ENCODE peak calls at places on chromosomes 4 and X, in seven cellular contexts. One of them, this sample, is unnamed.
A peak's percentile ranks its signal among the peaks of the same experiment; 100 is the strongest.

GRCh38 chr4:37682701-37683401 is 3.3 kb downstream of the RELL1 start:
- DNase-seq in body of pancreas: no peak
- DNase-seq in suprapubic skin: no peak
- DNase-seq in heart left ventricle: no peak
- DNase-seq in gastrocnemius medialis: no peak
- DNase-seq in Peyer's patch: no peak
- DNase-seq in uterus: no peak
- DNase-seq in this sample: no peak

GRCh38 chr4:85657143-85657542 is 182.2 kb downstream of the ARHGAP24 start:
- DNase-seq in Peyer's patch: no peak
- DNase-seq in suprapubic skin: no peak
- DNase-seq in gastrocnemius medialis: no peak
- DNase-seq in uterus: no peak
- DNase-seq in body of pancreas: no peak
- DNase-seq in heart left ventricle: no peak
- DNase-seq in this sample: no peak

GRCh38 chrX:78199851-78200250 is 60.4 kb upstream of the TAF9B start:
- DNase-seq in suprapubic skin: no peak
- DNase-seq in body of pancreas: no peak
- DNase-seq in heart left ventricle: no peak
- DNase-seq in Peyer's patch: no peak
- DNase-seq in gastrocnemius medialis: no peak
- DNase-seq in uterus: no peak
- DNase-seq in this sample: no peak

GRCh38 chr4:110087116-110087708 is 111.2 kb downstream of the ELOVL6 start:
- DNase-seq in body of pancreas: no peak
- DNase-seq in heart left ventricle: no peak
- DNase-seq in gastrocnemius medialis: no peak
- DNase-seq in suprapubic skin: no peak
- DNase-seq in uterus: no peak
- DNase-seq in Peyer's patch: no peak
- DNase-seq in this sample: no peak

GRCh38 chr4:66899422-66900065 is 645.8 kb downstream of the CENPC start:
- DNase-seq in heart left ventricle: no peak
- DNase-seq in suprapubic skin: no peak
- DNase-seq in Peyer's patch: no peak
- DNase-seq in body of pancreas: no peak
- DNase-seq in uterus: no peak
- DNase-seq in gastrocnemius medialis: no peak
- DNase-seq in this sample: no peak

GRCh38 chr4:95516528-95517011 is 32.2 kb downstream of the UNC5C start:
- DNase-seq in uterus: peak; percentile 21
- DNase-seq in gastrocnemius medialis: no peak
- DNase-seq in Peyer's patch: no peak
- DNase-seq in heart left ventricle: no peak
- DNase-seq in suprapubic skin: no peak
- DNase-seq in body of pancreas: no peak
- DNase-seq in this sample: no peak

GRCh38 chr4:22427676-22428075 is 88.2 kb downstream of the ADGRA3 start:
- DNase-seq in uterus: no peak
- DNase-seq in suprapubic skin: no peak
- DNase-seq in body of pancreas: no peak
- DNase-seq in heart left ventricle: no peak
- DNase-seq in Peyer's patch: no peak
- DNase-seq in gastrocnemius medialis: peak; percentile 57
- DNase-seq in this sample: no peak

GRCh38 chrX:75295641-75296040 is 21.8 kb downstream of the UPRT start:
- DNase-seq in body of pancreas: no peak
- DNase-seq in gastrocnemius medialis: no peak
- DNase-seq in uterus: no peak
- DNase-seq in suprapubic skin: no peak
- DNase-seq in Peyer's patch: no peak
- DNase-seq in heart left ventricle: no peak
- DNase-seq in this sample: no peak

GRCh38 chr4:128606173-128606572 is 203.3 kb upstream of the JADE1 start:
- DNase-seq in body of pancreas: no peak
- DNase-seq in uterus: no peak
- DNase-seq in suprapubic skin: no peak
- DNase-seq in Peyer's patch: no peak
- DNase-seq in heart left ventricle: no peak
- DNase-seq in gastrocnemius medialis: peak; percentile 56
- DNase-seq in this sample: no peak

GRCh38 chr4:1793496-1793840 is 375 bp downstream of the FGFR3 start:
- DNase-seq in uterus: peak; percentile 23
- DNase-seq in suprapubic skin: no peak
- DNase-seq in Peyer's patch: no peak
- DNase-seq in heart left ventricle: peak; percentile 59
- DNase-seq in body of pancreas: peak; percentile 43
- DNase-seq in gastrocnemius medialis: no peak
- DNase-seq in this sample: peak; percentile 37

GRCh38 chrX:119729408-119730201 is 28.8 kb upstream of the SOWAHD start:
- DNase-seq in uterus: peak; percentile 63
- DNase-seq in body of pancreas: peak; percentile 61
- DNase-seq in suprapubic skin: peak; percentile 77
- DNase-seq in heart left ventricle: peak; percentile 59
- DNase-seq in gastrocnemius medialis: peak; percentile 31
- DNase-seq in Peyer's patch: peak; percentile 58
- DNase-seq in this sample: peak; percentile 24

GRCh38 chr4:48766393-48766792 is 13.7 kb downstream of the FRYL start:
- DNase-seq in body of pancreas: no peak
- DNase-seq in Peyer's patch: no peak
- DNase-seq in uterus: no peak
- DNase-seq in heart left ventricle: no peak
- DNase-seq in gastrocnemius medialis: no peak
- DNase-seq in suprapubic skin: no peak
- DNase-seq in this sample: no peak

GRCh38 chr4:149343614-149344013 is 472.0 kb downstream of the IQCM start:
- DNase-seq in suprapubic skin: no peak
- DNase-seq in heart left ventricle: no peak
- DNase-seq in uterus: no peak
- DNase-seq in body of pancreas: no peak
- DNase-seq in gastrocnemius medialis: no peak
- DNase-seq in Peyer's patch: no peak
- DNase-seq in this sample: no peak

GRCh38 chrX:19571708-19572107 is 56.4 kb upstream of the MAP3K15 start:
- DNase-seq in heart left ventricle: no peak
- DNase-seq in gastrocnemius medialis: no peak
- DNase-seq in suprapubic skin: no peak
- DNase-seq in body of pancreas: no peak
- DNase-seq in Peyer's patch: no peak
- DNase-seq in uterus: no peak
- DNase-seq in this sample: no peak

GRCh38 chrX:11887175-11887574 is 129.1 kb downstream of the MSL3 start:
- DNase-seq in gastrocnemius medialis: no peak
- DNase-seq in suprapubic skin: no peak
- DNase-seq in body of pancreas: no peak
- DNase-seq in heart left ventricle: no peak
- DNase-seq in Peyer's patch: no peak
- DNase-seq in uterus: no peak
- DNase-seq in this sample: no peak

GRCh38 chrX:143634701-143635442 is 1.0 kb downstream of the SLITRK4 start:
- DNase-seq in Peyer's patch: no peak
- DNase-seq in suprapubic skin: no peak
- DNase-seq in gastrocnemius medialis: peak; percentile 17
- DNase-seq in heart left ventricle: no peak
- DNase-seq in body of pancreas: peak; percentile 2
- DNase-seq in uterus: no peak
- DNase-seq in this sample: no peak

GRCh38 chr4:72319596-72319995 is 249.4 kb downstream of the ADAMTS3 start:
- DNase-seq in uterus: no peak
- DNase-seq in suprapubic skin: no peak
- DNase-seq in heart left ventricle: no peak
- DNase-seq in Peyer's patch: no peak
- DNase-seq in gastrocnemius medialis: no peak
- DNase-seq in body of pancreas: no peak
- DNase-seq in this sample: no peak

GRCh38 chr4:67333663-67334062 is 211.6 kb downstream of the CENPC start:
- DNase-seq in Peyer's patch: no peak
- DNase-seq in uterus: no peak
- DNase-seq in suprapubic skin: no peak
- DNase-seq in gastrocnemius medialis: no peak
- DNase-seq in heart left ventricle: no peak
- DNase-seq in body of pancreas: no peak
- DNase-seq in this sample: no peak

GRCh38 chr4:21467551-21467950 is 481.0 kb downstream of the KCNIP4 start:
- DNase-seq in body of pancreas: no peak
- DNase-seq in heart left ventricle: no peak
- DNase-seq in Peyer's patch: no peak
- DNase-seq in gastrocnemius medialis: no peak
- DNase-seq in uterus: no peak
- DNase-seq in suprapubic skin: no peak
- DNase-seq in this sample: no peak

GRCh38 chr4:46506876-46507275 is 116.9 kb upstream of the GABRA2 start:
- DNase-seq in suprapubic skin: no peak
- DNase-seq in Peyer's patch: no peak
- DNase-seq in heart left ventricle: no peak
- DNase-seq in uterus: no peak
- DNase-seq in gastrocnemius medialis: no peak
- DNase-seq in body of pancreas: no peak
- DNase-seq in this sample: no peak

GRCh38 chrX:1108451-1109445 is 103.7 kb downstream of the CRLF2 start:
- DNase-seq in uterus: no peak
- DNase-seq in suprapubic skin: peak; percentile 63
- DNase-seq in Peyer's patch: no peak
- DNase-seq in heart left ventricle: no peak
- DNase-seq in gastrocnemius medialis: no peak
- DNase-seq in body of pancreas: no peak
- DNase-seq in this sample: no peak

GRCh38 chrX:141879616-141880015 is 24.1 kb upstream of the MAGEC1 start:
- DNase-seq in uterus: no peak
- DNase-seq in suprapubic skin: no peak
- DNase-seq in gastrocnemius medialis: no peak
- DNase-seq in heart left ventricle: no peak
- DNase-seq in Peyer's patch: no peak
- DNase-seq in body of pancreas: peak; percentile 7
- DNase-seq in this sample: no peak

GRCh38 chrX:103399744-103400143 is 23.4 kb downstream of the BEX3 start:
- DNase-seq in gastrocnemius medialis: no peak
- DNase-seq in Peyer's patch: no peak
- DNase-seq in heart left ventricle: no peak
- DNase-seq in uterus: no peak
- DNase-seq in body of pancreas: no peak
- DNase-seq in suprapubic skin: no peak
- DNase-seq in this sample: no peak

GRCh38 chr4:10926025-10926424 is 241.5 kb upstream of the CLNK start:
- DNase-seq in body of pancreas: no peak
- DNase-seq in suprapubic skin: no peak
- DNase-seq in Peyer's patch: no peak
- DNase-seq in uterus: no peak
- DNase-seq in heart left ventricle: no peak
- DNase-seq in gastrocnemius medialis: no peak
- DNase-seq in this sample: no peak

GRCh38 chr4:96833831-96834230 is 993.9 kb downstream of the PDHA2 start:
- DNase-seq in gastrocnemius medialis: no peak
- DNase-seq in heart left ventricle: no peak
- DNase-seq in Peyer's patch: no peak
- DNase-seq in body of pancreas: no peak
- DNase-seq in suprapubic skin: no peak
- DNase-seq in uterus: no peak
- DNase-seq in this sample: no peak

GRCh38 chrX:111387470-111387869 is 24.5 kb downstream of the DCX start:
- DNase-seq in suprapubic skin: no peak
- DNase-seq in heart left ventricle: no peak
- DNase-seq in gastrocnemius medialis: no peak
- DNase-seq in Peyer's patch: no peak
- DNase-seq in body of pancreas: no peak
- DNase-seq in uterus: no peak
- DNase-seq in this sample: no peak

GRCh38 chrX:19059063-19059462 is 63.2 kb downstream of the ADGRG2 start:
- DNase-seq in body of pancreas: no peak
- DNase-seq in suprapubic skin: no peak
- DNase-seq in uterus: no peak
- DNase-seq in heart left ventricle: no peak
- DNase-seq in Peyer's patch: no peak
- DNase-seq in gastrocnemius medialis: no peak
- DNase-seq in this sample: no peak

GRCh38 chr4:82780398-82781231 is 18.0 kb downstream of the SCD5 start:
- DNase-seq in body of pancreas: peak; percentile 89
- DNase-seq in suprapubic skin: no peak
- DNase-seq in gastrocnemius medialis: no peak
- DNase-seq in uterus: peak; percentile 46
- DNase-seq in heart left ventricle: peak; percentile 73
- DNase-seq in Peyer's patch: peak; percentile 24
- DNase-seq in this sample: peak; percentile 49

GRCh38 chr4:139734201-139734874 is 68.7 kb downstream of the MGST2 start:
- DNase-seq in gastrocnemius medialis: peak; percentile 46
- DNase-seq in suprapubic skin: no peak
- DNase-seq in uterus: peak; percentile 43
- DNase-seq in heart left ventricle: no peak
- DNase-seq in body of pancreas: peak; percentile 62
- DNase-seq in Peyer's patch: no peak
- DNase-seq in this sample: no peak

GRCh38 chr4:88818650-88819470 is 121.2 kb upstream of the NAP1L5 start:
- DNase-seq in uterus: peak; percentile 41
- DNase-seq in gastrocnemius medialis: peak; percentile 38
- DNase-seq in heart left ventricle: peak; percentile 34
- DNase-seq in body of pancreas: peak; percentile 64
- DNase-seq in suprapubic skin: no peak
- DNase-seq in Peyer's patch: peak; percentile 31
- DNase-seq in this sample: peak; percentile 64

GRCh38 chr4:15681372-15682339 is at the start of gene FAM200B:
- DNase-seq in gastrocnemius medialis: peak; percentile 95
- DNase-seq in heart left ventricle: peak; percentile 98
- DNase-seq in body of pancreas: peak; percentile 99
- DNase-seq in suprapubic skin: peak; percentile 99
- DNase-seq in Peyer's patch: peak; percentile 95
- DNase-seq in uterus: peak; percentile 100
- DNase-seq in this sample: peak; percentile 98
- H3K27ac ChIP-seq in gastrocnemius medialis: peak within 1 kb of the TSS; percentile 89
- H3K27ac ChIP-seq in heart left ventricle: peak within 1 kb of the TSS; percentile 93
- H3K27ac ChIP-seq in body of pancreas: peak within 1 kb of the TSS; percentile 93
- H3K27ac ChIP-seq in suprapubic skin: peak within 1 kb of the TSS; percentile 88
- H3K27ac ChIP-seq in Peyer's patch: peak within 1 kb of the TSS; percentile 96
- H3K27ac ChIP-seq in uterus: peak within 1 kb of the TSS; percentile 87
- H3K27ac ChIP-seq in this sample: peak within 1 kb of the TSS; percentile 86

GRCh38 chr4:24583451-24584174 is 741 bp downstream of the DHX15 start:
- DNase-seq in Peyer's patch: peak; percentile 58
- DNase-seq in uterus: peak; percentile 54
- DNase-seq in heart left ventricle: peak; percentile 71
- DNase-seq in body of pancreas: peak; percentile 54
- DNase-seq in gastrocnemius medialis: peak; percentile 43
- DNase-seq in suprapubic skin: peak; percentile 81
- DNase-seq in this sample: peak; percentile 53
- H3K4me3 ChIP-seq in Peyer's patch: peak overlapping the region; percentile 83
- H3K4me3 ChIP-seq in uterus: peak overlapping the region; percentile 68
- H3K4me3 ChIP-seq in heart left ventricle: peak overlapping the region; percentile 97
- H3K4me3 ChIP-seq in body of pancreas: peak overlapping the region; percentile 84
- H3K4me3 ChIP-seq in gastrocnemius medialis: peak overlapping the region; percentile 81
- H3K4me3 ChIP-seq in suprapubic skin: peak overlapping the region; percentile 65
- H3K4me3 ChIP-seq in this sample: peak overlapping the region; percentile 98

GRCh38 chr4:77821775-77822174 is 2.6 kb upstream of the CNOT6L start:
- DNase-seq in Peyer's patch: peak; percentile 50
- DNase-seq in body of pancreas: peak; percentile 9
- DNase-seq in gastrocnemius medialis: no peak
- DNase-seq in suprapubic skin: no peak
- DNase-seq in uterus: no peak
- DNase-seq in heart left ventricle: no peak
- DNase-seq in this sample: no peak
- TF ChIP-seq POLR2A in Peyer's patch: no peak
- TF ChIP-seq POLR2A in body of pancreas: no peak
- TF ChIP-seq POLR2A in gastrocnemius medialis: no peak
- TF ChIP-seq POLR2A in suprapubic skin: no peak
- TF ChIP-seq POLR2A in uterus: no peak
- TF ChIP-seq POLR2A in heart left ventricle: no peak
- TF ChIP-seq POLR2A in this sample: no peak

GRCh38 chrX:107718156-107718621 is 57.4 kb downstream of the TSC22D3 start:
- DNase-seq in body of pancreas: peak; percentile 88
- DNase-seq in suprapubic skin: no peak
- DNase-seq in uterus: peak; percentile 82
- DNase-seq in Peyer's patch: peak; percentile 90
- DNase-seq in heart left ventricle: peak; percentile 60
- DNase-seq in gastrocnemius medialis: peak; percentile 90
- DNase-seq in this sample: peak; percentile 84
- H3K27ac ChIP-seq in body of pancreas: peak overlapping the region; percentile 87
- H3K27ac ChIP-seq in suprapubic skin: peak overlapping the region; percentile 24
- H3K27ac ChIP-seq in uterus: peak overlapping the region; percentile 96
- H3K27ac ChIP-seq in Peyer's patch: peak overlapping the region; percentile 97
- H3K27ac ChIP-seq in heart left ventricle: no peak overlapping the region
- H3K27ac ChIP-seq in gastrocnemius medialis: peak overlapping the region; percentile 96
- H3K27ac ChIP-seq in this sample: peak overlapping the region; percentile 98